ENCODE peak calls at places on chromosomes 11 and 22, in nine cellular contexts. M is spleen, X is colonic mucosa, Z is left ventricle myocardium inferior, K is thoracic aorta, R is stomach, Q is HepG2, E is cardiac muscle cell, P is thyroid gland. W is an unnamed sample.
A peak's percentile ranks its signal among the peaks of the same experiment; 100 is the strongest.

GRCh38 chr11:119810478-119811232 is 81.7 kb upstream of the NECTIN1 start:
- DNase-seq in M (peak; percentile 42), X (no peak), Z (no peak), K (no peak), R (no peak), Q (no peak), E (no peak), P (no peak), W (no peak)

GRCh38 chr11:112526699-112527410 is 266.2 kb upstream of the PLET1 start:
- DNase-seq in M (no peak), X (no peak), Z (no peak), K (no peak), R (no peak), Q (no peak), E (no peak), P (no peak), W (no peak)

GRCh38 chr11:134425816-134426536 is 13.9 kb upstream of the B3GAT1 start:
- DNase-seq in M (peak; percentile 30), X (no peak), Z (no peak), K (no peak), R (no peak), Q (no peak), E (no peak), P (no peak), W (no peak)

GRCh38 chr22:38239101-38239761 is 33.6 kb downstream of the TMEM184B start:
- DNase-seq in M (no peak), X (no peak), Z (no peak), K (peak; percentile 50), R (no peak), Q (no peak), E (peak; percentile 25), P (peak; percentile 85), W (no peak)

GRCh38 chr22:50695421-50696250 is 23.0 kb downstream of the SHANK3 start:
- DNase-seq in M (peak; percentile 50), X (no peak), Z (no peak), K (no peak), R (no peak), Q (no peak), E (no peak), P (no peak), W (no peak)

GRCh38 chr22:23207786-23208325 is 27.5 kb downstream of the BCR start:
- DNase-seq in M (peak; percentile 72), X (no peak), Z (no peak), K (no peak), R (no peak), Q (no peak), E (no peak), P (peak; percentile 89), W (no peak)

GRCh38 chr11:126061707-126062678 is 673 bp downstream of the CDON start:
- DNase-seq in M (peak; percentile 86), X (peak; percentile 35), Z (peak; percentile 40), K (no peak), R (no peak), Q (peak; percentile 66), E (peak; percentile 55), P (peak; percentile 69), W (no peak)

GRCh38 chr11:1574256-1575242 is 2.5 kb upstream of the DUSP8 start:
- DNase-seq in M (peak; percentile 91), X (peak; percentile 82), Z (peak; percentile 58), K (no peak), R (peak; percentile 69), Q (no peak), E (peak; percentile 73), P (peak; percentile 63), W (no peak)

GRCh38 chr22:39219071-39220050 is 25.4 kb downstream of the PDGFB start:
- DNase-seq in M (peak; percentile 19), X (no peak), Z (no peak), K (no peak), R (no peak), Q (no peak), E (no peak), P (no peak), W (no peak)

GRCh38 chr11:34065505-34066203 is 14.1 kb downstream of the CAPRIN1 start:
- DNase-seq in M (no peak), X (no peak), Z (no peak), K (no peak), R (no peak), Q (no peak), E (no peak), P (no peak), W (no peak)

GRCh38 chr11:93236741-93237675 is 39.2 kb upstream of the SLC36A4 start:
- DNase-seq in M (no peak), X (peak; percentile 49), Z (no peak), K (no peak), R (no peak), Q (peak; percentile 55), E (peak; percentile 65), P (peak; percentile 30), W (no peak)

GRCh38 chr11:119702261-119702591 is 26.8 kb downstream of the NECTIN1 start:
- DNase-seq in M (no peak), X (no peak), Z (no peak), K (no peak), R (no peak), Q (no peak), E (no peak), P (no peak), W (no peak)

GRCh38 chr22:50268655-50269113 is 1.5 kb downstream of the MAPK11 start:
- DNase-seq in M (no peak), X (peak; percentile 54), Z (no peak), K (no peak), R (peak; percentile 81), Q (no peak), E (no peak), P (peak; percentile 88), W (no peak)

GRCh38 chr11:114678125-114679036 is at the start of gene NXPE2:
- DNase-seq in M (no peak), X (peak; percentile 75), Z (no peak), K (no peak), R (no peak), Q (no peak), E (no peak), P (no peak), W (no peak)

GRCh38 chr11:9577032-9577431 is 3.6 kb downstream of the WEE1 start:
- DNase-seq in M (no peak), X (no peak), Z (no peak), K (no peak), R (no peak), Q (no peak), E (no peak), P (no peak), W (no peak)

GRCh38 chr22:32615874-32616564 is 141.4 kb downstream of the FBXO7 start:
- DNase-seq in M (peak; percentile 46), X (no peak), Z (no peak), K (no peak), R (no peak), Q (peak; percentile 72), E (peak; percentile 64), P (peak; percentile 16), W (no peak)

DNA sequence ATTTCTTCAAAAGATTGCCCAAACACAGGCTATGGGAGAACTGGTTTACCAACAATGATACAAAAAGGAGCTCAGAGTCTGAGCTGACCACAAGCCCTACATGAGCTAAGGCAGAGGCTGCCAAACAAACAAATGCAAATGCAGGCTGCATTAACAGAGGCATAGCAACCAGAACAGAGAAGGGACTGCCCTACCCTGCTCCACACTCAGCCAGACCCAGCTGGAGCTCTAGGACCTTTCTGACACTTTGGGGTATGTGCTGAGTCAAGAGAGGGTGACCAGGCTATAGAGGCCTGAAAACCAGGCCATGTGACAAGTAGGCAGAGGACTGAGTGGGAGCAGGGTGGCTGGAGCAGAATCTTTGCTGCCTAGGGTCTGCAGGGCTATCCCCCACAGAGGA is 17.8 kb upstream of the P2RY2 start:
- DNase-seq in M (no peak), X (no peak), Z (no peak), K (no peak), R (no peak), Q (no peak), E (no peak), P (peak; percentile 66), W (peak; percentile 6)
- H3K27ac ChIP-seq in M (no peak overlapping the region), X (no peak overlapping the region), Z (no peak overlapping the region), K (no peak overlapping the region), R (no peak overlapping the region), Q (no peak overlapping the region), E (peak overlapping the region; percentile 8), P (peak overlapping the region; percentile 97), W (no peak overlapping the region)

DNA sequence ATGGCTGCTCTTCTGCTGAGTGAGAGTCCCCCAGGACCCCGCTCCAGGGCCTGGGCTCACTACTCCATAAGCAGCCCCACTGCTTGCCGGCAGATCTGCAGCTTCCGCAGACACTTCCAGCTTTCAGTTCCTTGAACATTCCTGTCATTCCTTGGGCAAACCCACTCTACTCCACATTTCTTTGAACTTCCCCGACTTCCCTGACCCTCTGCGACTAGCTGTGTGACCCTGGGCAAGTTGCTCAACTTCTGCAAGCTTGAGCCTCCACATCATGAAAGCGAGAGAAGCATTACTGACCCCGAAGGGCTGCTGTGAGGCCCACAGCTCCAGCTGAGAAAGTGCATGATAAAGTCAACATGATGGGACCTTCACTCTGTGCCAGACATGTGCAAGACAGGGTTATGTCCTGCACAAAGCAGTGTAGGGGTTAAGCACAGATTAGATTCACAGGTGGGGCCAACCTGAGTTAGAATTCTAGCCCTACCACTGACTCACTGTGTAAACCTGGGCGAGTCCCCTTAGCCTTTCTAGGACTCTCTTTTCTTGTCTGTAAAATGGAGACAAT is 51.8 kb downstream of the THAP12 start:
- DNase-seq in M (no peak), X (no peak), Z (no peak), K (no peak), R (no peak), Q (peak; percentile 90), E (peak; percentile 66), P (no peak), W (no peak)
- H3K27ac ChIP-seq in M (no peak overlapping the region), X (no peak overlapping the region), Z (no peak overlapping the region), K (no peak overlapping the region), R (no peak overlapping the region), Q (no peak overlapping the region), E (peak overlapping the region; percentile 75), P (no peak overlapping the region), W (no peak overlapping the region)

DNA sequence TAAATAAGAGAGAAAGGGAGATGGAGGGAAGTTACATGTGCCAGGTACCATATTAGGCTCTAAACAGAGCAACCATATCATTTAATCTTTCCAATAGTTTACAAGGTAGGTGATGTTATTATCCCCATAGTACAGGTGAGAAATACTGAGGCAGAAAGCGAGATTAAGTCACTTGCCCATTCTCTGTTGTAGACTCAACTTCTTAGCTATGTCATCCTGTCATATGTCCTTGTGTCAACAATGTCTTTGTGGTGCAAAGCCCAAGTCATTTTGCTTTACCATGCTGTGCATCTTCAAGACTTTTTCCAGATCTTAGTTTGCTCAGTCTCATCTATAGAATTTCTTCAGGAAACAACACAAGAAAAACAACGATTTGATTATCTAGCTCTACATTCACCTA is 205.0 kb upstream of the E2F8 start:
- DNase-seq in M (no peak), X (no peak), Z (no peak), K (no peak), R (no peak), Q (no peak), E (no peak), P (no peak), W (no peak)
- H3K27ac ChIP-seq in M (no peak overlapping the region), X (no peak overlapping the region), Z (no peak overlapping the region), K (no peak overlapping the region), R (no peak overlapping the region), Q (no peak overlapping the region), E (no peak overlapping the region), P (no peak overlapping the region), W (no peak overlapping the region)

DNA sequence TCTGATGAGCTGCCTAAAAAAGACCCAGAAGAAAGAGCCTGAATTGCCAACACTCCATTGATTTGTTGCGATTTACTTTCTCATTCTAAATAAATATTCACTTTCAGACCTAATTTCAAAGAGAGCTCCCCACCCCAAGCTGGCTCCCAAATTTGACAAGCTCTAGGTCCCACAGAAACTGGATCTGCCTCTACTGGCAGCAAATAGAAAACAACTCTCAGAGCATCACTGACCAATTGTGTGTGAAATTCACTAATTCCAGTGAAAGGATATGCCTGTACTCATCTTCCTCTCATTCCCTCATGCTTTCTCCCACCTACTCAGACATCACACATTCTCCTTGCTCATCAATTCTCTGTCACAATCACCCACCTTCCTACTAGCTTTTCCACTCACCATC is 249.1 kb downstream of the DCDC1 start:
- DNase-seq in M (no peak), X (no peak), Z (no peak), K (no peak), R (no peak), Q (no peak), E (no peak), P (no peak), W (no peak)
- H3K27ac ChIP-seq in M (no peak overlapping the region), X (no peak overlapping the region), Z (no peak overlapping the region), K (no peak overlapping the region), R (no peak overlapping the region), Q (no peak overlapping the region), E (no peak overlapping the region), P (no peak overlapping the region), W (no peak overlapping the region)